ENCODE peak calls at places on chromosomes 3 and 15, in ten cellular contexts. R is spleen, B is HepG2, M is H1, P is HL-60, G is suprapubic skin, K is K562, J is SK-N-SH, U is upper lobe of left lung, W is vagina. T is an unnamed sample.

GRCh38 chr3:59862686-59863085 is 812.9 kb upstream of the CFAP20DC start:
- DNase-seq in R (no peak), B (no peak), M (no peak), P (no peak), G (no peak), K (peak), J (no peak), U (no peak), W (no peak), T (no peak)

GRCh38 chr3:34005886-34006285 is 207.5 kb downstream of the PDCD6IP start:
- DNase-seq in R (no peak), B (no peak), M (no peak), P (no peak), G (no peak), K (no peak), J (no peak), U (no peak), W (no peak), T (no peak)

GRCh38 chr15:92460023-92460422 is 66.3 kb downstream of the ST8SIA2 start:
- DNase-seq in R (no peak), B (no peak), M (no peak), P (no peak), G (no peak), K (no peak), J (no peak), U (no peak), W (no peak), T (no peak)

GRCh38 chr15:93087825-93088199 is 1.2 kb downstream of the RGMA start:
- DNase-seq in R (peak), B (peak), M (peak), P (peak), G (no peak), K (peak), J (peak), U (peak), W (no peak), T (peak)

GRCh38 chr3:51975857-51976549 is 1.1 kb downstream of the ABHD14A start:
- DNase-seq in R (peak), B (peak), M (peak), P (peak), G (peak), K (peak), J (peak), U (peak), W (no peak), T (peak)

GRCh38 chr3:126127452-126127851 is 43.5 kb upstream of the SLC41A3 start:
- DNase-seq in R (peak), B (no peak), M (peak), P (no peak), G (peak), K (no peak), J (no peak), U (peak), W (peak), T (peak)

GRCh38 chr3:133538154-133538553 is 35.3 kb upstream of the CDV3 start:
- DNase-seq in R (no peak), B (no peak), M (no peak), P (no peak), G (no peak), K (no peak), J (no peak), U (no peak), W (no peak), T (no peak)

GRCh38 chr15:68552773-68553172 is 26.0 kb upstream of the CORO2B start:
- DNase-seq in R (peak), B (no peak), M (no peak), P (no peak), G (no peak), K (no peak), J (no peak), U (no peak), W (no peak), T (no peak)

GRCh38 chr3:56837196-56837955 is 35.6 kb upstream of the ARHGEF3 start:
- DNase-seq in R (no peak), B (no peak), M (no peak), P (no peak), G (no peak), K (no peak), J (no peak), U (no peak), W (no peak), T (no peak)

GRCh38 chr15:86201313-86202008 is 121.8 kb downstream of the AGBL1 start:
- DNase-seq in R (no peak), B (no peak), M (no peak), P (no peak), G (no peak), K (no peak), J (no peak), U (no peak), W (no peak), T (no peak)

GRCh38 chr3:113212155-113212844 is 943 bp downstream of the BOC start:
- DNase-seq in R (no peak), B (no peak), M (peak), P (peak), G (no peak), K (no peak), J (peak), U (no peak), W (no peak), T (peak)

GRCh38 chr15:75455982-75456531 is 4.6 kb upstream of the SIN3A start:
- DNase-seq in R (no peak), B (peak), M (peak), P (peak), G (peak), K (peak), J (no peak), U (peak), W (peak), T (no peak)

DNA sequence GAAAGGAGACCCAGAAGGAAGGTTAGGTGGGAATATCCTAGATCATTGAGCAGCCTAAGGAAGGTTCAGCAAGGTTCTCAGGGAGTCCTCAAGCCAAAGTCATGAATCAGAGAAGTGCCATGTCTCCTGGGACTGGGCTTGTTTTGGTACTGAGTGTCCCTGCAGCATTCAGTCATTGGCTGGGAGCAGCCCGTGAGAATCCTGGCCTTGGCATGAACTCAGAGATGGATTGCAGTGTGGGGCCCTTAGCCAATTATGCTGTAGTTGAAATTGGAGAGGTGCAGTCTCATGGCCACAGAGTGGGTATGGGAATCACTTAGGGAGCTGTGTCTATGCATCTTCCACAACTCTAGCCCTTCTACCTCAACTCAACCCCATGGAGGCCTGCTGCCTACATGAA is 17.0 kb upstream of the PPM1L start:
- DNase-seq in R (no peak), B (no peak), M (no peak), P (no peak), G (no peak), K (no peak), J (no peak), U (no peak), W (no peak), T (no peak)
- TF ChIP-seq POLR2AphosphoS5 in R (no peak), B (no peak), M (no peak), P (no peak), G (no peak), K (no peak), J (no peak), U (no peak), W (no peak), T (no peak)

DNA sequence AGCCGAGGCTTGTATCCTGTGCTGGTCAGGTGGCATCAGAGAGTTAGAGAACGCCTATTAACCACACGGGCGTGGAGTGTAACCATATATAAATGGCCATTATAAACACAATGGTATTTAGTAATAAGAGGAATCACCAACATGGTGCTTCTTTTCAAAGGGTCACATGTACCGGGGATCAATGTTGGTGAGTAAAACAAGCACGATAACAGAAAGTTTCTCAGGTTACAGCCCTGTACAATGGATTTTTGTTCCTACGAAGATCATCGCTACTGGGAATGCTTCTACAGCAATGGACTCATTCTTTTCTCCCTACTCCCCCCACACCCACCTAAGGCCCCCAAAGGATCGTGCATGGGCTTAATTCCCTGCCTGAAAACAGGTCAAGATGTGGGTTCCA is 42.5 kb downstream of the MEIS2 start:
- DNase-seq in R (no peak), B (no peak), M (no peak), P (no peak), G (no peak), K (no peak), J (no peak), U (no peak), W (no peak), T (no peak)
- TF ChIP-seq POLR2AphosphoS5 in R (no peak), B (no peak), M (no peak), P (no peak), G (no peak), K (no peak), J (no peak), U (no peak), W (no peak), T (no peak)

GRCh38 chr3:195151866-195152526 is 119.0 kb downstream of the XXYLT1 start:
- DNase-seq in R (no peak), B (peak), M (no peak), P (no peak), G (no peak), K (no peak), J (no peak), U (no peak), W (no peak), T (no peak)
- TF ChIP-seq POLR2AphosphoS5 in R (no peak), B (no peak), M (no peak), P (no peak), G (no peak), K (no peak), J (no peak), U (peak), W (no peak), T (no peak)

GRCh38 chr15:101267320-101268104 is 9.8 kb downstream of the SELENOS start:
- DNase-seq in R (no peak), B (no peak), M (no peak), P (no peak), G (no peak), K (peak), J (no peak), U (no peak), W (no peak), T (no peak)
- TF ChIP-seq POLR2AphosphoS5 in R (peak), B (no peak), M (no peak), P (no peak), G (no peak), K (no peak), J (no peak), U (no peak), W (no peak), T (no peak)

DNA sequence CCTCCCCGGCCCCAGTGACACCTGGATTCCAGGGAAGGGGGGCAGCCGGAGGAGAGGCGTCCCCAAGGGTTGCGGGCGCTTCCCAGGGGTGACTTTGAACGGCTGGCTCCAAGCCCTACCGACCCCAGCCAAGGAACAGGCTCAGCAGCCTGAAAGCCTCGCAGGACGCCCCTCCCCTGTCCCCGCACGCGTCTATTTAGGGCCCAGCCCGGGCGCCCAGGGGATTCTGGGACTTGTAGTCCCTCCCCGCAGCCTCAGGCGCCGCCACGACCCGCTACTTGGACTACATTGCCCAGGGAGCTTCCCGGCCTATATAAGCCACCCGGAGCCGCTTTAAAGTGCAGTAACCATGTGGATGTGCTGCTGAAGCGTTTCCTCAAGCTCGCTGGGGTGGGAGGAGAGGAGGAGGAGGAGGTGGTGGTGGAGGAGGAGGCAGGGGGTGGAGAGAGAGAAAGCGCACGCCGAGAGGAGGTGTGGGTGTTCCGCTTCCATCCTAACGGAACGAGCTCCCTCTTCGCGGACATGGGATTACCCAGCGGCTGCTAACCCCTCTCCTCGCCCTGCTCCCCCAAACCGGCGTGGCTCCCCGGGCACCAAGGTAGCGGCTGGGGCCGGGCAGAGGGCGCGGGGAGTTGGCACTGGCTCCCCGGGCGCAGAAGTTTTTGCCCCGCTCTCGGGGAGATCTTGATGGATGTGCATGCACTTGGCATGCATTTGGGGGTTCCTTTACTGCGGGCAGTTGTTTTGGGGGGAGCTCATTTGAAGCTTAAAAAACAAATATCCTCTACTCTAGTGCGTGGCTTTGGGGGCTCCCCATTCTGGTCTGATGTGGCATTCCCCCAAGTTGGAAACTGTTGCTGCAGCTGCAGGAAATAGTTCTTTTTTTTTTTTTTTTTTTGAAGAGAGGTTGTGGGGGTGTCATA is at the start of gene ITPR1:
- DNase-seq in R (peak), B (peak), M (peak), P (peak), G (peak), K (peak), J (peak), U (peak), W (peak), T (peak)
- TF ChIP-seq POLR2AphosphoS5 in R (peak), B (peak), M (peak), P (peak), G (no peak), K (peak), J (peak), U (peak), W (peak), T (peak)

DNA sequence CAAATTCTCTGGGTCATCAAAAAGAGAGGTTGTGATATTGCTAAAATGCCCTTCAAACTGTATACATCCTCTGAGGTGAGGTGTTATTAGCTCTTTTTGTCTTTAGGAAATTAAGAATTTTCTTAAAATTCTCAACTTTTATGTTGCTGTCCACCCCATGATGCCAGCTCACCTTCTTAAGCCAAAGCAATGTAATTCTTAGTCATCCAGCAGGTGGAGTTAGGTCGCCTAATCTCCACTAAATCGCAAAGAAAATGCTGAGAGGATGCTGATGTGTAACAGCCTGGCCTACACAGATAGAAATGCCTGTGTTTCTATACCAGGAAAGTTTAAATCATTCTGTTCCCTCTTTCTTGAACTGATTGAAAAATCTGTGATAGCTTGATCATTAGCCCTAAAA is 770.2 kb upstream of the ALCAM start:
- DNase-seq in R (no peak), B (peak), M (no peak), P (peak), G (no peak), K (no peak), J (peak), U (no peak), W (no peak), T (no peak)
- TF ChIP-seq POLR2AphosphoS5 in R (no peak), B (no peak), M (no peak), P (no peak), G (no peak), K (no peak), J (no peak), U (no peak), W (no peak), T (no peak)